ENCODE peak calls at places on chromosomes 16 and 17, in five cellular contexts. N is HepG2, P is K562, V is A549, R is SK-N-SH. U is an unnamed sample.
A peak's percentile ranks its signal among the peaks of the same experiment; 100 is the strongest.

GRCh38 chr17:8326591-8327583 is 12.8 kb upstream of the ODF4 start:
- DNase-seq in N (no peak), P (no peak), V (no peak), R (peak; percentile 79), U (peak; percentile 61)

GRCh38 chr17:63790057-63790456 is 16.1 kb downstream of the DDX42 start:
- DNase-seq in N (no peak), P (no peak), V (no peak), R (no peak), U (no peak)

GRCh38 chr16:35011-35775 is 18.2 kb downstream of the POLR3K start:
- DNase-seq in N (no peak), P (no peak), V (no peak), R (no peak), U (peak; percentile 0)

GRCh38 chr17:18257268-18257681 is 1.3 kb downstream of the FLII start:
- DNase-seq in N (peak; percentile 26), P (no peak), V (no peak), R (no peak), U (peak; percentile 78)

GRCh38 chr16:69166221-69166833 is 20.6 kb upstream of the SNTB2 start:
- DNase-seq in N (no peak), P (peak; percentile 29), V (no peak), R (no peak), U (no peak)

GRCh38 chr17:3810019-3810418 is 9.0 kb upstream of the ITGAE start:
- DNase-seq in N (no peak), P (no peak), V (no peak), R (no peak), U (no peak)

GRCh38 chr17:57356153-57356721 is 99.9 kb downstream of the MSI2 start:
- DNase-seq in N (no peak), P (no peak), V (no peak), R (no peak), U (no peak)

GRCh38 chr16:4679854-4680636 is 13.3 kb upstream of the NUDT16L1 start:
- DNase-seq in N (no peak), P (no peak), V (no peak), R (no peak), U (no peak)

GRCh38 chr17:71572343-71572742 is 548.5 kb upstream of the SOX9 start:
- DNase-seq in N (no peak), P (no peak), V (no peak), R (no peak), U (no peak)

GRCh38 chr16:66844342-66845079 is at the start of gene CA7:
- DNase-seq in N (no peak), P (peak; percentile 61), V (no peak), R (peak; percentile 75), U (peak; percentile 62)

GRCh38 chr17:41579484-41580243 is 7.0 kb downstream of the KRT14 start:
- DNase-seq in N (peak; percentile 85), P (peak; percentile 96), V (peak; percentile 98), R (peak; percentile 90), U (peak; percentile 97)

GRCh38 chr16:66008136-66008535 is 358.4 kb upstream of the CDH5 start:
- DNase-seq in N (no peak), P (no peak), V (no peak), R (no peak), U (no peak)

GRCh38 chr16:15644306-15644961 is 1.5 kb upstream of the MARF1 start:
- DNase-seq in N (peak; percentile 87), P (no peak), V (no peak), R (peak; percentile 17), U (peak; percentile 9)

GRCh38 chr16:67995423-67995822 is 3.9 kb downstream of the DPEP2 start:
- DNase-seq in N (no peak), P (no peak), V (no peak), R (no peak), U (no peak)

GRCh38 chr17:45287526-45288264 is 25.8 kb upstream of the SPATA32 start:
- DNase-seq in N (no peak), P (peak; percentile 30), V (no peak), R (peak; percentile 90), U (no peak)

GRCh38 chr17:1604831-1605528 is 23.7 kb downstream of the SLC43A2 start:
- DNase-seq in N (peak; percentile 35), P (no peak), V (no peak), R (no peak), U (peak; percentile 49)

GRCh38 chr17:40951011-40951622 is 13.7 kb upstream of the KRT23 start:
- DNase-seq in N (peak; percentile 63), P (no peak), V (no peak), R (no peak), U (no peak)

GRCh38 chr16:24188143-24188542 is 68.0 kb upstream of the CACNG3 start:
- DNase-seq in N (no peak), P (no peak), V (no peak), R (peak; percentile 71), U (no peak)

GRCh38 chr16:22946433-22946832 is 132.5 kb downstream of the HS3ST2 start:
- DNase-seq in N (no peak), P (no peak), V (no peak), R (no peak), U (no peak)

GRCh38 chr17:69358688-69359596 is 32.0 kb upstream of the ABCA5 start:
- DNase-seq in N (peak; percentile 44), P (no peak), V (no peak), R (peak; percentile 36), U (peak; percentile 92)

GRCh38 chr17:182164-182751 is 808 bp upstream of the DOC2B start:
- DNase-seq in N (peak; percentile 42), P (no peak), V (no peak), R (no peak), U (peak; percentile 44)
- TF ChIP-seq REST in N (no peak), P (no peak), V (no peak), R (no peak), U (no peak)

DNA sequence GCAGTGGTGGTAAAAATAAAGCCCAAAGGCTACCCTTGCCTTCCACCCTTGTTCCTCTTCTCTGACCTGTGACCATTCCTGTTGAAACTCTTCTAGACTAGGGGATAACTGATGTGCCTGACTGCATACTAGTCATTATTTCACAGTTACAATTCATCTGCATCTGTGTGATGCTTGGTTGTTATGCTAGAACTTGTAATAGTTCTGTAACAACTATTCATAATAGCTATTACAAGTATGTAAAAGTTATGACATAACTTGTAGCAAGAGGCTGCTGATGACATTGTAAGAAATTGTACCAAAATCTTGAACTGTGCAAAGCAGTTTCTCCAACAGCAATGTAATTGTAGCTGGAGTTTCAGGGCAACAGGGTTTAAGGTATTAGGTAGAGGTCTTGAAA is 2.4 kb upstream of the VAC14 start:
- DNase-seq in N (no peak), P (no peak), V (no peak), R (no peak), U (no peak)
- TF ChIP-seq REST in N (no peak), P (no peak), V (no peak), R (no peak), U (no peak)

GRCh38 chr17:31373150-31374082 is 18.1 kb upstream of the RAB11FIP4 start:
- DNase-seq in N (peak; percentile 42), P (peak; percentile 26), V (no peak), R (no peak), U (peak; percentile 74)
- TF ChIP-seq REST in N (no peak), P (no peak), V (no peak), R (no peak), U (no peak)

GRCh38 chr16:87121816-87122215 is 195.4 kb downstream of the C16orf95 start:
- DNase-seq in N (no peak), P (no peak), V (no peak), R (no peak), U (no peak)
- TF ChIP-seq REST in N (no peak), P (no peak), V (no peak), R (no peak), U (no peak)

GRCh38 chr16:74623214-74623842 is 16.4 kb upstream of the GLG1 start:
- DNase-seq in N (peak; percentile 55), P (peak; percentile 39), V (peak; percentile 57), R (peak; percentile 47), U (peak; percentile 71)

GRCh38 chr16:74627506-74628220 is 20.7 kb upstream of the GLG1 start:
- DNase-seq in N (no peak), P (no peak), V (no peak), R (no peak), U (no peak)

GRCh38 chr16:74626741-74627416 is 20.0 kb upstream of the GLG1 start:
- DNase-seq in N (no peak), P (no peak), V (no peak), R (no peak), U (no peak)

GRCh38 chr16:74623846-74624245 is 16.9 kb upstream of the GLG1 start:
- DNase-seq in N (no peak), P (no peak), V (no peak), R (no peak), U (no peak)

GRCh38 chr16:74625500-74626350 is 18.8 kb upstream of the GLG1 start:
- DNase-seq in N (no peak), P (no peak), V (no peak), R (no peak), U (no peak)
- TF ChIP-seq REST in N (no peak), P (no peak), V (no peak), R (no peak), U (no peak)

DNA sequence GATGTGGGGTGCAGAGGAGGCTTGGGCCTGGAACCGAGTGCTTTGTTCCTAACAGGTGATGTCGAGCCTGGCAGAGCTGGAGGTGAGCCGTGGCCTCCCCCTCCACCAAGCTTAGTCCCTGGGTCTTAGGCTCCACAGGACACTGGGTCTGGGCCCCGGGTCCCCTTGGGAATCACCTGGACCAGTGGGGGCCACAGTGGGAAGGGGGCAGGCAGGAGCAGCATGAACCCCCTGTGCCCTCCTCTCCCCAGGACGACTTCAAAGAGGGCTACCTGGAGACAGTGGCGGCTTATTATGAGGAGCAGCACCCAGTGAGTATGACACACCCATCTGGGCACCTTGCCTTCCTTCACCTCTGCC is 2.5 kb downstream of the IL32 start:
- DNase-seq in N (no peak), P (no peak), V (no peak), R (no peak), U (no peak)
- TF ChIP-seq REST in N (no peak), P (no peak), V (no peak), R (no peak), U (no peak)

DNA sequence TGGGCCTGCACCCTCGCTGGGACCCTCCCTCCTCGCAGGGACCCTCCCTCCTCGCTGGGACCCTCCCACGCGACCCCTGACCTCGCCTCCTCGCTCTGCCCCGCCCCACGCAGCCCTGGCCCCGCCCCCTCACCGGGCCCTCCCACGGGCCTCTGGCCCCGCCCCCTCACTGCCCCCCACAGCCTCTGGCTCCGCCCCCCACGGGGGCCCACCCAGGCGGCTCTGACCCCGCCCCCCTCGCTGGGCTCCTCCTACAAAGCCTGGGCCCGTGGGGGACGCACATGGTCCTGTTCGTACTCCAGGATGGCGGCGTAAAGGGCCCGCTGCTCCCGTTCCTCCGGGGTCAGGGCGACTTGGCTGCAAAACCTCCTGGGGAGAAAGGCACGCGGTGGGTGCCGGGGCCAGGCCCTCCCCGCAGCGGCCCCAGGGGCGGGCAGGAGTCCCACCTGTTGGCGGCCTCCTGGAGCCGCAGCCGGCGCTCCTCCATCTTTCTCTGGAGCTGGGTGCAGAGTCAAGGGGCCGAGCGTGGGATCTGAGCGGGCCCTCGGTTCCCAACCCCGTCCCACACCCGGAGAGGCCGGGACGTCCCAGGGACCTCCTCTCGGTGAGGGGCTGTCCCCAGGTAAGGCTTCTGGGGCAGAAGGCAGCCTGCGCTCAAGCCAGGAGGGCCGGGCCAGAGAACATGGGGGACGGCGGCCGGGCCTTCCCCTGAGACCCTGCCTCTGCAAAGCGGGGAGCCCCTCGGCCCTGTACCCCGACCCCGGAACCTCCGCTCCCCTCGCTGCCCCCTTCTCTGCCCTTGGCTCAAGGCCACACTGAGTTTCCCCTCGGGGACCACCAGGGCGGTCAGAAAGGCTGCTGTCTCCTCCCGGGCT is 8.9 kb downstream of the VPS9D1 start:
- DNase-seq in N (no peak), P (peak; percentile 98), V (peak; percentile 94), R (peak; percentile 100), U (peak; percentile 82)
- TF ChIP-seq REST in N (no peak), P (no peak), V (no peak), R (no peak), U (no peak)

GRCh38 chr17:67491009-67491677 is 114.1 kb downstream of the PITPNC1 start:
- DNase-seq in N (peak; percentile 19), P (no peak), V (peak; percentile 80), R (peak; percentile 89), U (peak; percentile 61)
- TF ChIP-seq REST in N (no peak), P (no peak), V (no peak), R (peak; percentile 77), U (no peak)

U was measured in GM23338.